ENCODE peak calls at places on chromosome 2, in ten cellular contexts. One of them, this sample, is unnamed.

GRCh38 chr2:216632952-216633615 is at the start of gene IGFBP2:
- DNase-seq in breast epithelium: no peak
- DNase-seq in HCT116: peak; percentile 41
- DNase-seq in suprapubic skin: no peak
- DNase-seq in esophagus squamous epithelium: no peak
- DNase-seq in IMR-90: peak; percentile 40
- DNase-seq in heart left ventricle: peak; percentile 62
- DNase-seq in HepG2: no peak
- DNase-seq in uterus: peak; percentile 44
- DNase-seq in body of pancreas: peak; percentile 58
- DNase-seq in this sample: peak; percentile 88

GRCh38 chr2:44941551-44942234 is at the start of gene SIX3:
- DNase-seq in body of pancreas: no peak
- DNase-seq in suprapubic skin: no peak
- DNase-seq in esophagus squamous epithelium: no peak
- DNase-seq in HepG2: no peak
- DNase-seq in HCT116: peak; percentile 79
- DNase-seq in heart left ventricle: no peak
- DNase-seq in breast epithelium: no peak
- DNase-seq in IMR-90: no peak
- DNase-seq in uterus: no peak
- DNase-seq in this sample: no peak

GRCh38 chr2:121319941-121320340 is 34.9 kb upstream of the TFCP2L1 start:
- DNase-seq in HCT116: no peak
- DNase-seq in uterus: no peak
- DNase-seq in IMR-90: no peak
- DNase-seq in esophagus squamous epithelium: no peak
- DNase-seq in body of pancreas: no peak
- DNase-seq in breast epithelium: no peak
- DNase-seq in HepG2: no peak
- DNase-seq in suprapubic skin: no peak
- DNase-seq in heart left ventricle: no peak
- DNase-seq in this sample: peak; percentile 32

GRCh38 chr2:39513641-39514094 is 76.6 kb upstream of the MAP4K3 start:
- DNase-seq in HepG2: peak; percentile 83
- DNase-seq in suprapubic skin: no peak
- DNase-seq in uterus: peak; percentile 77
- DNase-seq in heart left ventricle: peak; percentile 62
- DNase-seq in HCT116: peak; percentile 32
- DNase-seq in IMR-90: peak; percentile 97
- DNase-seq in breast epithelium: no peak
- DNase-seq in esophagus squamous epithelium: no peak
- DNase-seq in body of pancreas: peak; percentile 44
- DNase-seq in this sample: peak; percentile 58

GRCh38 chr2:45611020-45611737 is at the start of gene SRBD1:
- DNase-seq in HCT116: peak; percentile 91
- DNase-seq in heart left ventricle: peak; percentile 96
- DNase-seq in uterus: peak; percentile 93
- DNase-seq in HepG2: peak; percentile 95
- DNase-seq in breast epithelium: peak; percentile 93
- DNase-seq in suprapubic skin: peak; percentile 96
- DNase-seq in esophagus squamous epithelium: peak; percentile 46
- DNase-seq in body of pancreas: peak; percentile 96
- DNase-seq in IMR-90: peak; percentile 90
- DNase-seq in this sample: peak; percentile 94

GRCh38 chr2:235740821-235741220 is 247.0 kb downstream of the AGAP1 start:
- DNase-seq in esophagus squamous epithelium: no peak
- DNase-seq in suprapubic skin: no peak
- DNase-seq in HCT116: no peak
- DNase-seq in heart left ventricle: no peak
- DNase-seq in HepG2: peak; percentile 33
- DNase-seq in body of pancreas: no peak
- DNase-seq in breast epithelium: no peak
- DNase-seq in IMR-90: no peak
- DNase-seq in uterus: no peak
- DNase-seq in this sample: no peak

GRCh38 chr2:133489641-133490411 is 78.4 kb downstream of the NCKAP5 start:
- DNase-seq in esophagus squamous epithelium: no peak
- DNase-seq in heart left ventricle: peak; percentile 70
- DNase-seq in uterus: peak; percentile 14
- DNase-seq in HepG2: no peak
- DNase-seq in HCT116: no peak
- DNase-seq in body of pancreas: peak; percentile 28
- DNase-seq in IMR-90: peak; percentile 52
- DNase-seq in suprapubic skin: peak; percentile 67
- DNase-seq in breast epithelium: no peak
- DNase-seq in this sample: peak; percentile 44

GRCh38 chr2:47032773-47033101 is 117.1 kb upstream of the MCFD2 start:
- DNase-seq in HepG2: peak; percentile 57
- DNase-seq in uterus: no peak
- DNase-seq in IMR-90: no peak
- DNase-seq in suprapubic skin: no peak
- DNase-seq in heart left ventricle: no peak
- DNase-seq in breast epithelium: no peak
- DNase-seq in esophagus squamous epithelium: no peak
- DNase-seq in HCT116: no peak
- DNase-seq in body of pancreas: no peak
- DNase-seq in this sample: no peak

GRCh38 chr2:19038096-19039015 is 320.1 kb downstream of the OSR1 start:
- DNase-seq in esophagus squamous epithelium: no peak
- DNase-seq in heart left ventricle: no peak
- DNase-seq in body of pancreas: no peak
- DNase-seq in uterus: no peak
- DNase-seq in IMR-90: peak; percentile 83
- DNase-seq in breast epithelium: no peak
- DNase-seq in suprapubic skin: no peak
- DNase-seq in HepG2: no peak
- DNase-seq in HCT116: no peak
- DNase-seq in this sample: no peak

GRCh38 chr2:28452534-28453081 is 43.3 kb upstream of the PLB1 start:
- DNase-seq in esophagus squamous epithelium: no peak
- DNase-seq in uterus: peak; percentile 67
- DNase-seq in HepG2: peak; percentile 58
- DNase-seq in suprapubic skin: peak; percentile 85
- DNase-seq in IMR-90: peak; percentile 27
- DNase-seq in body of pancreas: peak; percentile 79
- DNase-seq in HCT116: peak; percentile 32
- DNase-seq in breast epithelium: peak; percentile 78
- DNase-seq in heart left ventricle: peak; percentile 72
- DNase-seq in this sample: peak; percentile 94

GRCh38 chr2:74849228-74849892 is 15.4 kb downstream of the HK2 start:
- DNase-seq in HepG2: no peak
- DNase-seq in breast epithelium: no peak
- DNase-seq in HCT116: no peak
- DNase-seq in esophagus squamous epithelium: no peak
- DNase-seq in heart left ventricle: peak; percentile 58
- DNase-seq in IMR-90: peak; percentile 33
- DNase-seq in body of pancreas: peak; percentile 38
- DNase-seq in suprapubic skin: no peak
- DNase-seq in uterus: no peak
- DNase-seq in this sample: no peak

GRCh38 chr2:23683001-23683400 is 243.9 kb downstream of the ATAD2B start:
- DNase-seq in body of pancreas: no peak
- DNase-seq in suprapubic skin: no peak
- DNase-seq in IMR-90: no peak
- DNase-seq in HepG2: no peak
- DNase-seq in esophagus squamous epithelium: no peak
- DNase-seq in breast epithelium: no peak
- DNase-seq in uterus: no peak
- DNase-seq in HCT116: no peak
- DNase-seq in heart left ventricle: no peak
- DNase-seq in this sample: no peak
- H3K4me3 ChIP-seq in body of pancreas: no peak overlapping the region
- H3K4me3 ChIP-seq in suprapubic skin: no peak overlapping the region
- H3K4me3 ChIP-seq in IMR-90: no peak overlapping the region
- H3K4me3 ChIP-seq in HepG2: no peak overlapping the region
- H3K4me3 ChIP-seq in esophagus squamous epithelium: no peak overlapping the region
- H3K4me3 ChIP-seq in breast epithelium: no peak overlapping the region
- H3K4me3 ChIP-seq in uterus: no peak overlapping the region
- H3K4me3 ChIP-seq in HCT116: no peak overlapping the region
- H3K4me3 ChIP-seq in heart left ventricle: no peak overlapping the region
- H3K4me3 ChIP-seq in this sample: no peak overlapping the region

DNA sequence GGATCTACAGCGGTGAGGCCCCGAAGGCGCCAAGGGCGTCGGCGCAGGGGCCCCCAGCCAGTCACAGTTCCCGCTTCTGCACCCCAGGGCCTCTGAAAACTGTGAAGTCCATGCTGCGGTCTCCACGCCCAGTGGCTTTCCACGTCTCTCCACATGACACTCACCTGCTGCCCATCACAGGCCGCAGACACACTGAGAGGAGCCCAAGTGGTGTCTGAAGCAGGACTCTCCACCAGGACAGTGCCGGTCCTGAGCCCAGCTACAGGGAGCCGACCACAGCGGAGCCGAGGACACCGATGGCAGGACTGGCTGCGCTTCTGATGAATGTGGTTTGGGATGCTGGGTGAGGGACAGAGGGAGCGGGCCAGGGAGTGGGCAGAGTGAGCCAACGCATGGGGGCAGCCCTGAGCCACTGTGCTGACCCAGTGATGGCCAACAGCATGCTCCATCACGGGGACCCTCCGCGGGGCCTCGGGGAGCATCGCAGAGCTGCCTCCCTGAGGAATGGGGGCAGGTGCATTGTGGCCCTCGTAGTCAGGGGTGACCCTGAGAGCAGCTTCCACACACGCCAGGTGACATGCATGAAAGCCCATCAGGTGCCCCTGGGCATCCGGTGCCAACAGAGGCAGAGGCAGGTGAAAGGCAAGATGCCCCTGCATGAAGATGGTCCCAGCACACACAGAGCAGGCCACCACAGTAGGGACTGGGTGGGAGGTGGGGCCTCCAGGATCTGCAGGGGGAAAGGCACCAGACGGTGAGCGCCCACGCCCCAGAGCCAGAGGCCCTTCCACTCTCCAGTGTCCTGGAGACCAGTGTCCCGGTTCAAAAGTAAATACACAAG is 116.6 kb downstream of the HDAC4 start:
- DNase-seq in suprapubic skin: peak; percentile 55
- DNase-seq in uterus: no peak
- DNase-seq in heart left ventricle: peak; percentile 26
- DNase-seq in body of pancreas: no peak
- DNase-seq in HCT116: no peak
- DNase-seq in HepG2: no peak
- DNase-seq in esophagus squamous epithelium: no peak
- DNase-seq in IMR-90: no peak
- DNase-seq in breast epithelium: peak; percentile 25
- DNase-seq in this sample: no peak
- TF ChIP-seq CTCF in suprapubic skin: no peak
- TF ChIP-seq CTCF in uterus: no peak
- TF ChIP-seq CTCF in heart left ventricle: no peak
- TF ChIP-seq CTCF in body of pancreas: peak; percentile 18
- TF ChIP-seq CTCF in HCT116: no peak
- TF ChIP-seq CTCF in HepG2: peak; percentile 17
- TF ChIP-seq CTCF in esophagus squamous epithelium: no peak
- TF ChIP-seq CTCF in IMR-90: no peak
- TF ChIP-seq CTCF in breast epithelium: no peak
- TF ChIP-seq CTCF in this sample: no peak

GRCh38 chr2:219059375-219059724 is 1.4 kb downstream of the IHH start:
- DNase-seq in HCT116: no peak
- DNase-seq in HepG2: no peak
- DNase-seq in uterus: no peak
- DNase-seq in heart left ventricle: no peak
- DNase-seq in breast epithelium: no peak
- DNase-seq in IMR-90: no peak
- DNase-seq in body of pancreas: no peak
- DNase-seq in suprapubic skin: no peak
- DNase-seq in esophagus squamous epithelium: no peak
- DNase-seq in this sample: no peak

GRCh38 chr2:219058541-219059374 is 2.0 kb downstream of the IHH start:
- DNase-seq in HepG2: peak; percentile 85
- DNase-seq in body of pancreas: peak; percentile 87
- DNase-seq in breast epithelium: no peak
- DNase-seq in suprapubic skin: no peak
- DNase-seq in esophagus squamous epithelium: no peak
- DNase-seq in uterus: no peak
- DNase-seq in HCT116: no peak
- DNase-seq in IMR-90: no peak
- DNase-seq in heart left ventricle: peak; percentile 49
- DNase-seq in this sample: peak; percentile 74

GRCh38 chr2:219057709-219058540 is 2.8 kb downstream of the IHH start:
- DNase-seq in esophagus squamous epithelium: no peak
- DNase-seq in body of pancreas: peak; percentile 84
- DNase-seq in HepG2: peak; percentile 62
- DNase-seq in suprapubic skin: peak; percentile 72
- DNase-seq in HCT116: peak; percentile 26
- DNase-seq in IMR-90: peak; percentile 56
- DNase-seq in breast epithelium: no peak
- DNase-seq in uterus: peak; percentile 46
- DNase-seq in heart left ventricle: peak; percentile 76
- DNase-seq in this sample: peak; percentile 91

GRCh38 chr2:219059725-219060682 is 717 bp downstream of the IHH start:
- DNase-seq in HCT116: no peak
- DNase-seq in uterus: no peak
- DNase-seq in breast epithelium: no peak
- DNase-seq in IMR-90: no peak
- DNase-seq in suprapubic skin: no peak
- DNase-seq in body of pancreas: peak; percentile 21
- DNase-seq in heart left ventricle: no peak
- DNase-seq in esophagus squamous epithelium: no peak
- DNase-seq in HepG2: no peak
- DNase-seq in this sample: no peak

GRCh38 chr2:219060821-219061791 is at the start of gene IHH:
- DNase-seq in breast epithelium: no peak
- DNase-seq in body of pancreas: peak; percentile 29
- DNase-seq in HepG2: no peak
- DNase-seq in esophagus squamous epithelium: no peak
- DNase-seq in suprapubic skin: no peak
- DNase-seq in HCT116: no peak
- DNase-seq in IMR-90: no peak
- DNase-seq in uterus: no peak
- DNase-seq in heart left ventricle: no peak
- DNase-seq in this sample: no peak
- TF ChIP-seq POLR2A in breast epithelium: no peak
- TF ChIP-seq POLR2A in body of pancreas: no peak
- TF ChIP-seq POLR2A in HepG2: no peak
- TF ChIP-seq POLR2A in esophagus squamous epithelium: no peak
- TF ChIP-seq POLR2A in suprapubic skin: no peak
- TF ChIP-seq POLR2A in HCT116: no peak
- TF ChIP-seq POLR2A in IMR-90: no peak
- TF ChIP-seq POLR2A in uterus: peak; percentile 52
- TF ChIP-seq POLR2A in heart left ventricle: no peak
- TF ChIP-seq POLR2A in this sample: no peak

DNA sequence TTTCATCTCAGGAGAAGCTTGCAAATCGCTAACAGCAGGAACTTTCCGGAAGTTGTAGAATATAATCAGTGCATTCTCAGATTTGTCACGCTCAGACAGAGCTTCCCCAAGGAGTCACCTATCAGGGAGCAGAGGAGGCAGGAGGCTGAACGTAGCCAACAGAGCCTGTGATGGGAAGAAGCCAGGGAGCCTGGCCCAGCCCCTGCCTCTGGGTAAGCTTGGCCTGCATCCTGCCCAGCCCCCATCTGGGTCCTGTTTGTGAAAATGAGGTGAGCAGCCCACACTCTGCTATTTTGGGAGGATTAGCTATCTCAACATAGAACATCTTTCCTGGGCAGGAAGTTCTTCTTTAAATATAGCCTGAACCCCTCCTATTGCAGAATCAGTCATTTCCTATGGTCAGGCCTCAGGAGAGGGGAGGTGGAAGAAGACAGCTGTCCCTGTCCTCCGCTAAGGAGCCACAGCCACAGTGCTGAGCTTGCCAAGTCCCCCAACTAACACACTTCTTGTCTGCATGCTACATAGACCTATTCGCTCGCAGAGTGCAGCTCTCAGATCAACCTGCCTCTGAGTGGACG is 19.2 kb upstream of the PKDCC start:
- DNase-seq in breast epithelium: no peak
- DNase-seq in esophagus squamous epithelium: no peak
- DNase-seq in HepG2: no peak
- DNase-seq in uterus: no peak
- DNase-seq in HCT116: no peak
- DNase-seq in heart left ventricle: no peak
- DNase-seq in body of pancreas: no peak
- DNase-seq in suprapubic skin: no peak
- DNase-seq in IMR-90: no peak
- DNase-seq in this sample: peak; percentile 42
- H3K4me3 ChIP-seq in breast epithelium: no peak overlapping the region
- H3K4me3 ChIP-seq in esophagus squamous epithelium: no peak overlapping the region
- H3K4me3 ChIP-seq in HepG2: no peak overlapping the region
- H3K4me3 ChIP-seq in uterus: no peak overlapping the region
- H3K4me3 ChIP-seq in HCT116: no peak overlapping the region
- H3K4me3 ChIP-seq in heart left ventricle: no peak overlapping the region
- H3K4me3 ChIP-seq in body of pancreas: no peak overlapping the region
- H3K4me3 ChIP-seq in suprapubic skin: no peak overlapping the region
- H3K4me3 ChIP-seq in IMR-90: no peak overlapping the region
- H3K4me3 ChIP-seq in this sample: no peak overlapping the region

This sample was measured in lower leg skin.